ENCODE peak calls at places on chromosomes 16 and 17, in nine cellular contexts. A, M, T, W, G, D, K, X and V are unnamed samples.

GRCh38 chr17:39920218-39921210 is 2.1 kb upstream of the GSDMB start:
- DNase-seq in A (no peak), M (peak), T (no peak), W (no peak), G (no peak), D (no peak), K (peak), X (no peak), V (no peak)

GRCh38 chr17:55709984-55710383 is 12.7 kb downstream of the TMEM100 start:
- DNase-seq in A (no peak), M (no peak), T (no peak), W (no peak), G (no peak), D (no peak), K (no peak), X (no peak), V (no peak)

GRCh38 chr16:48311242-48311641 is 63.9 kb upstream of the ABCC11 start:
- DNase-seq in A (peak), M (no peak), T (no peak), W (no peak), G (no peak), D (no peak), K (no peak), X (no peak), V (no peak)

GRCh38 chr16:17474572-17474971 is 3.8 kb upstream of the XYLT1 start:
- DNase-seq in A (no peak), M (no peak), T (no peak), W (no peak), G (no peak), D (no peak), K (no peak), X (no peak), V (no peak)

GRCh38 chr17:67260051-67260987 is 15.3 kb upstream of the HELZ start:
- DNase-seq in A (peak), M (no peak), T (peak), W (no peak), G (peak), D (no peak), K (no peak), X (peak), V (peak)

GRCh38 chr17:41959336-41960095 is 7.1 kb upstream of the CNP start:
- DNase-seq in A (peak), M (no peak), T (no peak), W (no peak), G (no peak), D (no peak), K (no peak), X (peak), V (no peak)

GRCh38 chr16:12097523-12098428 is 121.2 kb downstream of the SNX29 start:
- DNase-seq in A (peak), M (no peak), T (no peak), W (peak), G (peak), D (no peak), K (no peak), X (no peak), V (no peak)

GRCh38 chr17:44159519-44160210 is 10.8 kb upstream of the ASB16 start:
- DNase-seq in A (no peak), M (peak), T (no peak), W (no peak), G (no peak), D (no peak), K (peak), X (no peak), V (no peak)

GRCh38 chr16:68978303-68978954 is 127.0 kb upstream of the HAS3 start:
- DNase-seq in A (no peak), M (no peak), T (no peak), W (no peak), G (no peak), D (no peak), K (no peak), X (no peak), V (no peak)

GRCh38 chr17:5873781-5874180 is 196.4 kb upstream of the WSCD1 start:
- DNase-seq in A (no peak), M (no peak), T (no peak), W (no peak), G (no peak), D (no peak), K (no peak), X (peak), V (no peak)
- H3K27ac ChIP-seq in A (no peak), M (no peak), T (no peak), W (no peak), G (no peak), D (no peak), K (no peak), X (no peak), V (no peak)

DNA sequence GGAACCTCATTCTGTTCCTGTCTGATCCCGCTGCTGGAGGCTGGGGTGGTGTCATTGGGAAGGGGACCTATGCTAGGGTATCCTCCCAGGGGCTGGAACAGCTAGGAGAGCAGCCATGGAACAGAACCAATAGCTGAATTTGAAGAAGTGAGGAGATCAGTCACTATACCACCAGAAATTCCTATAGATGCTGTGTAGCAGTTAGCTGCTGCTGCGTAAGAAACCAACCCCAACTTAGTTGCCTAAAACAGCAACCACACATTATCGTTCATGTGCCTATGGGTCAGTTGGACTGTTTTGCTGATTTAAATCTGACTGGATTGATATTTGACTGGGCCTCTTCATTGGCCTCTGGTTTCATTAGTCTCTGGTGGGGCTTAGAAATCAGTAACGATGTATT is 20.4 kb upstream of the SYT17 start:
- DNase-seq in A (no peak), M (no peak), T (no peak), W (no peak), G (no peak), D (no peak), K (no peak), X (no peak), V (no peak)
- H3K27ac ChIP-seq in A (no peak), M (no peak), T (no peak), W (no peak), G (no peak), D (no peak), K (no peak), X (no peak), V (no peak)

GRCh38 chr17:57493171-57493570 is 236.8 kb downstream of the MSI2 start:
- DNase-seq in A (no peak), M (no peak), T (no peak), W (no peak), G (no peak), D (no peak), K (no peak), X (no peak), V (no peak)
- H3K27ac ChIP-seq in A (no peak), M (no peak), T (no peak), W (no peak), G (no peak), D (no peak), K (no peak), X (no peak), V (no peak)

DNA sequence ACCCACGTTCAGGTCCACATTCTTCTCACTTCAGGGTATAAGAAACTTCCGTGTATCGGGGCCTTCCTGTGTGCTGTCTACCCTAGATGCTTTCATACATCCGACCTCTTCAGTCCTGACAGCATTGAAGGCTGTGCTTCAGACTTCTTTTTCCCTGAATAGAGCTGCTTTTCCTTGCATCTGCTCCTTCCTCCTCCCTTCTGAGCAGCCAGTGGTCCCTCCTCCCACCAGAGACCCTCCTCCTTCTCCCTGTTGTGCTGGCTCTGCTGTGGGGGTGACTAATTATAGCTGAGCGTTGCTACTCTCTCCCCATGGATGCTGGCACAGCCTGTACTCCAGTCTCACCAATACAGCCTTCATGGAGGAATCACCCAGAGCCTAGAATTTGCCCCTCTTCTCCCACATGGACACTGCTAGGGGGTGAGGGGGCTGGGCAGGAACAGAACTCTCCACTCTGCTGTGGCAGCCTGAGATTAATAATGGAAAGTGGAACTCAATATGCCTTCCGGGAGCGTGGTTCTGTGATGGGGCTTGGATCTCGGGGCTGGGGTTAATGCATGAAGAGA is 1.1 kb downstream of the SLC9A5 start:
- DNase-seq in A (peak), M (no peak), T (no peak), W (no peak), G (no peak), D (no peak), K (no peak), X (no peak), V (no peak)
- H3K27ac ChIP-seq in A (no peak), M (no peak), T (no peak), W (no peak), G (no peak), D (no peak), K (no peak), X (no peak), V (no peak)

DNA sequence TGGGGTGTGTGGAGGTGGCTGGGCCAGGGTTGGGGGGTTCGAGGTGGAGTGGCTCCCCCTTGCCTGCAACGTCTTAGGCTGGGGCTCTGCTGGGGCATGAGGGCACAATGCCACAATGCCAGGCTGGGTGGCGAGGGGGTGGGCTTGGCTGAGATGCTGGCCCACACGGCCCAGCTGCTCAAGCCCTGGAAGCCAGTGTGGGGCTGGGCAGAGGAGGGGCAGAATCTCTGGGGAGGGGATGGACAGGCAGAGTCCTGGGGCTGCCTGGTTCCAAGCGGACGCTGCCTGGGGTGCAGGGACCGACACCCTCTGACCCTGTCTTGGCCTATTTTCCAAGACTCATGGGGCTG is 37.5 kb upstream of the SSTR5 start:
- DNase-seq in A (no peak), M (no peak), T (no peak), W (no peak), G (no peak), D (no peak), K (no peak), X (no peak), V (no peak)
- H3K27ac ChIP-seq in A (no peak), M (no peak), T (no peak), W (no peak), G (no peak), D (peak), K (no peak), X (no peak), V (no peak)

GRCh38 chr16:10929853-10930754 is 12.2 kb downstream of the DEXI start:
- DNase-seq in A (peak), M (no peak), T (no peak), W (no peak), G (no peak), D (no peak), K (no peak), X (no peak), V (no peak)

GRCh38 chr16:10927497-10928112 is 14.7 kb downstream of the DEXI start:
- DNase-seq in A (no peak), M (no peak), T (no peak), W (no peak), G (no peak), D (no peak), K (no peak), X (no peak), V (no peak)

GRCh38 chr16:10926094-10926493 is 16.2 kb downstream of the DEXI start:
- DNase-seq in A (no peak), M (no peak), T (no peak), W (no peak), G (no peak), D (no peak), K (no peak), X (no peak), V (no peak)

GRCh38 chr16:10923650-10924214 is 18.5 kb downstream of the DEXI start:
- DNase-seq in A (peak), M (no peak), T (no peak), W (no peak), G (no peak), D (no peak), K (no peak), X (no peak), V (peak)

DNA sequence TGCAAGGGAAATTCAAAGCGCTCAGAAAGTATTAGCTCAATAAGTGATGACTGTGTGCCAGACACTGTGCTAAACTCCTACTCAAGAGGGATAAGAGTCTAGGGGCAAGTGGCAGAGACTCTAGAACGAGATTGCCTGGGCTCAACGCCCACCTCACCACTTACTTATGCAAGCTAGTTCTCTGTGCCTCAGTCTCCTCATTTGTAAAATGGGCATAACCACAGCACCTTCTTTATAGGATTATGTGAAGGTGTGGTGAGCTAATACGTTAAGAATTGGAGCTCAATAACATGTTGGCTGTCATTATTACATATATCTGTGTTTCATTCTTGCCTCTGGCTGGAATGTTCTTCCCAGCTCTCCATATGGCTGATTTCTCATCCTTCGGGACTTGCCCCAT is 15.4 kb downstream of the DEXI start:
- DNase-seq in A (no peak), M (no peak), T (no peak), W (no peak), G (no peak), D (no peak), K (no peak), X (no peak), V (no peak)
- H3K27ac ChIP-seq in A (no peak), M (no peak), T (no peak), W (no peak), G (no peak), D (no peak), K (no peak), X (no peak), V (no peak)

DNA sequence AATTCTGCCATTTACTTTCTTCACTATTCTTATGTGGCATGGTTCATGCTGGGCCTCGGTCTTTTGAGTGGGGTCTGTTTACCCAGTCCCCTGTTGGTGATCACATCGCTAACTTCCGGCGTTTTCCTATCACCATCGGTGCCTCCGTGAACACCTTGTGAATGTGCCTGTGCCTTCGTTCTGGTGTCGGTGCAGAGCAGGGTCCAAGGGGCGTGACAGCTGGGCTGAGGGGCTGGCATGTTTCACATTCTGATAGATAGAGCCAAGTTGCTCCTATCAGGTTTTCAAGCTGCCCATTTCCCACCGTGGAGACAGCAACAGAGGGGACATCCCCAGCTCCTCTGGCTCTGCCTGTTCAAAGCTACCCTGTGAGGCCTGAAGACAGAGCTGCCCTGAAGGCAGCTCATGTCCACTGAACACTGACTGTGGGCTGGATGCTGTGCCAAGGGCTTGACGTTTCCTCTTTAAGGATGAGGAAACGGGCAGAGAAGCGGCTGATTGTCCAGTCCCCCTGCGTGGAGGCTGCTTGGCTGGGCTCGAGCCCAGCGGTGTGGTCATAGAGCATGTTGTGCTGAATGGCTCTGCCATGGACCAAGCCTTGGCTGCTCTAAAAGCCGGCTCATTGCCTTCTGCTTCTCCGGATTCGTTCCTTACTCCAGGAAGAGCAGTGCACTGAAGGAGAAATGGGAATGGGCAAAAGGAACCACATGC is 17.0 kb downstream of the DHODH start:
- DNase-seq in A (no peak), M (no peak), T (no peak), W (no peak), G (no peak), D (peak), K (no peak), X (no peak), V (no peak)
- H3K27ac ChIP-seq in A (no peak), M (no peak), T (no peak), W (peak), G (no peak), D (peak), K (no peak), X (no peak), V (no peak)

GRCh38 chr17:75535871-75536270 is 10.4 kb downstream of the LLGL2 start:
- DNase-seq in A (no peak), M (no peak), T (no peak), W (no peak), G (no peak), D (no peak), K (no peak), X (no peak), V (no peak)
- H3K27ac ChIP-seq in A (no peak), M (no peak), T (peak), W (no peak), G (no peak), D (no peak), K (peak), X (no peak), V (no peak)

GRCh38 chr17:77386502-77387192 is 245.9 kb downstream of the SEC14L1 start:
- DNase-seq in A (no peak), M (no peak), T (no peak), W (no peak), G (no peak), D (no peak), K (no peak), X (no peak), V (no peak)
- H3K27ac ChIP-seq in A (peak), M (peak), T (peak), W (peak), G (peak), D (no peak), K (peak), X (no peak), V (peak)

DNA sequence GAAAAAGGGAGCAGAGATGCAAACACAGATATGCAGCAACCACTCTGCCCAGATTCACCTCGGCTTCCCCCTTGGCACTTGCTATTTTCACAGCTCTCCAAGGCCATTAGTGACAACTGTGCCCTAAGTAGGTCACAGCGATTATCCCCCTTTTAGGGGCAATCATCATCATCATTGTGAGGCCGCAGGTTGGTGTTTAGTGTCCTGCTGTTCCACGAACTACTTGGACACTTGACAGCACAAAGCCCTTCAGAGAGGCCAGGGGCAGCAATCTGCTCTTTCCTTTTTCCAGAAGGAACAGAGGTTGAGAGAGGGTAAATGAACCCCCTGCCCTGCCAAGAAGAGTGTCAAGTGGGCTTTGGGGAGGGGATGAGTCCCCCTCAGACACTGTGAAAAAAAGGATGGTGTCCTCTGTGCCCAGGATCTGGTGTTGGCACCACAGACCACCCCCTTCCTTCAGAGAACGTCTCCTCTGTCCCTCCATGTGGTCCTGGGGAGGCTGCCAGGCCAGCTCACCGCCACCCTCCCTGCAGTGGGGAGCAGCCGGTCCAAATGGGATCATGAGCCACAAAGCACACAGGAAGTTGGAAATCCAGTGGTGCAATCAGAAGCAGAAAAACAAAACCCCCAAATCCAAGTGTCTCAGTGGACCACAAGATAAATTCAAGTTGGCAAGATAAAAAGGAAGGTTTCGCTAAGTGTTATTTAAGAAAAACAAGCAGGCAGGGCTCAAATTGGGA is 78.4 kb upstream of the MED9 start:
- DNase-seq in A (peak), M (no peak), T (no peak), W (no peak), G (no peak), D (no peak), K (no peak), X (no peak), V (no peak)
- H3K27ac ChIP-seq in A (peak), M (no peak), T (no peak), W (no peak), G (peak), D (no peak), K (no peak), X (no peak), V (no peak)